ENCODE peak calls at places on chromosomes 1 and 21, in nine cellular contexts. Y is Peyer's patch, Q is OCI-LY7, O is upper lobe of right lung, A is astrocyte, W is pancreas, L is HAP-1, Z is SJSA1, H is esophagus squamous epithelium. M is an unnamed sample.

GRCh38 chr1:156118175-156118868 is 3.8 kb downstream of the LMNA start:
- DNase-seq in Y (no peak), A (no peak), O (peak; percentile 80), L (no peak), Q (no peak), H (no peak), Z (no peak), W (peak; percentile 79), M (no peak)

GRCh38 chr1:201100169-201100930 is 11.9 kb downstream of the CACNA1S start:
- DNase-seq in Y (no peak), O (no peak), H (no peak), Q (no peak), Z (no peak), W (no peak), A (no peak), L (no peak), M (no peak)

GRCh38 chr1:201724760-201725105 is 104.2 kb upstream of the IPO9 start:
- DNase-seq in Q (no peak), L (no peak), O (no peak), W (no peak), Y (no peak), H (no peak), Z (no peak), A (no peak), M (no peak)

GRCh38 chr1:246447501-246447900 is 59.6 kb downstream of the SMYD3 start:
- DNase-seq in L (no peak), A (no peak), Z (no peak), Y (no peak), W (no peak), O (no peak), H (no peak), Q (no peak), M (no peak)

GRCh38 chr1:31306278-31306677 is 9.4 kb downstream of the ZCCHC17 start:
- DNase-seq in W (no peak), Q (no peak), Z (peak; percentile 74), Y (no peak), H (no peak), L (no peak), A (peak; percentile 92), O (no peak), M (no peak)

GRCh38 chr1:160421881-160422280 is 21.5 kb downstream of the VANGL2 start:
- DNase-seq in Z (no peak), L (no peak), Q (no peak), A (no peak), O (no peak), H (no peak), W (no peak), Y (no peak), M (no peak)

GRCh38 chr1:9960705-9961562 is 17.7 kb downstream of the NMNAT1 start:
- DNase-seq in W (no peak), Z (no peak), O (no peak), A (no peak), L (peak; percentile 38), Y (no peak), H (no peak), Q (peak; percentile 79), M (peak; percentile 20)

GRCh38 chr1:215146252-215146975 is 63.9 kb downstream of the KCNK2 start:
- DNase-seq in W (no peak), O (no peak), Z (no peak), Y (no peak), L (peak; percentile 37), Q (no peak), A (peak; percentile 20), H (no peak), M (peak; percentile 6)

GRCh38 chr21:15564907-15565306 is 164.9 kb upstream of the USP25 start:
- DNase-seq in W (no peak), H (no peak), Z (no peak), O (no peak), A (no peak), Q (no peak), Y (no peak), L (no peak), M (no peak)

GRCh38 chr21:32889596-32889995 is 118.0 kb upstream of the PAXBP1 start:
- DNase-seq in L (no peak), H (no peak), A (peak; percentile 44), O (no peak), W (no peak), Q (no peak), Y (no peak), Z (no peak), M (no peak)

GRCh38 chr1:20107351-20107750 is 12.0 kb downstream of the PLA2G2D start:
- DNase-seq in L (no peak), H (no peak), Y (no peak), W (no peak), A (no peak), Q (no peak), O (no peak), Z (no peak), M (no peak)

GRCh38 chr1:22808186-22808845 is 97.7 kb downstream of the EPHB2 start:
- DNase-seq in A (peak; percentile 92), Z (no peak), W (no peak), L (no peak), O (no peak), H (no peak), Q (no peak), Y (no peak), M (no peak)

GRCh38 chr1:7574121-7575040 is 196.7 kb upstream of the VAMP3 start:
- DNase-seq in A (no peak), L (no peak), Y (no peak), O (peak; percentile 71), H (no peak), W (peak; percentile 68), Q (no peak), Z (no peak), M (no peak)

GRCh38 chr21:33512481-33512880 is 21.0 kb upstream of the DNAJC28 start:
- DNase-seq in H (no peak), Y (no peak), Z (no peak), A (no peak), Q (no peak), O (no peak), L (no peak), W (no peak), M (no peak)

GRCh38 chr1:42334240-42335049 is 590 bp downstream of the FOXJ3 start:
- DNase-seq in Z (peak; percentile 80), A (peak; percentile 27), L (peak; percentile 77), O (no peak), Q (peak; percentile 50), W (peak; percentile 76), Y (peak; percentile 29), H (peak; percentile 25), M (peak; percentile 55)

GRCh38 chr1:227666286-227666685 is 68.8 kb downstream of the JMJD4 start:
- DNase-seq in A (no peak), L (no peak), W (no peak), Q (no peak), Y (no peak), H (no peak), Z (no peak), O (no peak), M (no peak)

GRCh38 chr1:108009603-108010195 is 44.7 kb upstream of the VAV3 start:
- DNase-seq in Z (peak; percentile 49), A (peak; percentile 80), L (no peak), O (no peak), Y (no peak), Q (no peak), H (no peak), W (no peak), M (no peak)

GRCh38 chr1:4984841-4985240 is 330.4 kb downstream of the AJAP1 start:
- DNase-seq in H (no peak), W (no peak), Z (no peak), A (no peak), Y (no peak), L (no peak), O (no peak), Q (no peak), M (no peak)

GRCh38 chr1:192303029-192303428 is 13.8 kb upstream of the RGS21 start:
- DNase-seq in Z (no peak), L (no peak), W (no peak), Q (no peak), Y (no peak), A (peak; percentile 9), O (no peak), H (no peak), M (no peak)
- H3K9me3 ChIP-seq in Z (peaks cover 3% of the 10 kb centered on the region), L (no peaks in the 10 kb centered on the region), W (no peaks in the 10 kb centered on the region), Q (no peaks in the 10 kb centered on the region), Y (no peaks in the 10 kb centered on the region), A (no peaks in the 10 kb centered on the region), O (no peaks in the 10 kb centered on the region), H (no peaks in the 10 kb centered on the region), M (no peaks in the 10 kb centered on the region)

GRCh38 chr1:15969321-15969880 is 6.5 kb downstream of the ZBTB17 start:
- DNase-seq in Q (no peak), L (no peak), W (no peak), Y (no peak), A (no peak), Z (no peak), O (no peak), H (no peak), M (no peak)

GRCh38 chr1:15968172-15968571 is 7.7 kb downstream of the ZBTB17 start:
- DNase-seq in Z (no peak), W (no peak), Y (no peak), H (no peak), L (no peak), A (no peak), O (no peak), Q (no peak), M (no peak)

GRCh38 chr1:15965228-15965767 is 10.6 kb downstream of the ZBTB17 start:
- DNase-seq in L (no peak), A (peak; percentile 83), Q (no peak), O (no peak), Z (peak; percentile 54), Y (no peak), W (no peak), H (no peak), M (no peak)

GRCh38 chr1:15966081-15966955 is 9.6 kb downstream of the ZBTB17 start:
- DNase-seq in Q (peak; percentile 44), W (no peak), A (peak; percentile 34), Y (peak; percentile 79), H (no peak), L (no peak), O (peak; percentile 70), Z (peak; percentile 61), M (no peak)

GRCh38 chr1:15966956-15967344 is 9.0 kb downstream of the ZBTB17 start:
- DNase-seq in H (no peak), Z (no peak), W (no peak), O (no peak), Y (no peak), A (no peak), L (no peak), Q (no peak), M (no peak)
- H3K4me1 ChIP-seq in H (peaks cover 62% of the 10 kb centered on the region), Z (peaks cover 35% of the 10 kb centered on the region), W (peaks cover 7% of the 10 kb centered on the region), O (peaks cover 47% of the 10 kb centered on the region), Y (peaks cover 30% of the 10 kb centered on the region), A (peaks cover 17% of the 10 kb centered on the region), L (no peaks in the 10 kb centered on the region), Q (peaks cover 37% of the 10 kb centered on the region), M (no peaks in the 10 kb centered on the region)

GRCh38 chr21:22044431-22044830 is 1046.2 kb downstream of the NCAM2 start:
- DNase-seq in A (no peak), W (no peak), O (no peak), Y (no peak), H (no peak), Q (no peak), Z (no peak), L (no peak), M (no peak)
- H3K9me3 ChIP-seq in A (peaks cover 8% of the 10 kb centered on the region), W (no peaks in the 10 kb centered on the region), O (no peaks in the 10 kb centered on the region), Y (no peaks in the 10 kb centered on the region), H (no peaks in the 10 kb centered on the region), Q (peaks cover 38% of the 10 kb centered on the region), Z (peaks cover 4% of the 10 kb centered on the region), L (no peaks in the 10 kb centered on the region), M (no peaks in the 10 kb centered on the region)

DNA sequence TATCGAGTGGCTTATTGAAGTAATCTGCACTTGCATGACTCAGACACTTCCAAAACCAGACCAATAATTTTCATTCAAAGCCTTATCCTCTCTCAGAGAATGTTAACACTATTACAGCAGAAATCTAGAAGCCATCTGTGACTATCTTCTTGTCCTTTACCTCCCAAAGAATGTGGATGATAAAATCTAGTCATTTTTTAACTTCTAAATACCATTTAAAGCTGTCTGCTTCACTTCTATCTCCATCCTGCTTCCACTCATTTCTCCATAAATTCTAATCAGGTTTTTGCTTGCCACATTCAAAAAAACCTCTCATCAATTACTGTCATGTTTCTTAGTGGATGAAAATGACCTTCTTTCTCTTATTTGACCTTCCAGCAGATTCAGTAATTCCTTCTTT is 1999.5 kb downstream of the MRPL39 start:
- DNase-seq in L (no peak), A (no peak), O (no peak), Z (no peak), H (no peak), W (no peak), Q (no peak), Y (no peak), M (no peak)
- H3K4me1 ChIP-seq in L (peaks cover 7% of the 10 kb centered on the region), A (no peaks in the 10 kb centered on the region), O (no peaks in the 10 kb centered on the region), Z (no peaks in the 10 kb centered on the region), H (no peaks in the 10 kb centered on the region), W (no peaks in the 10 kb centered on the region), Q (no peaks in the 10 kb centered on the region), Y (no peaks in the 10 kb centered on the region), M (no peaks in the 10 kb centered on the region)

M was measured in BE2C.